ENCODE peak calls at places on chromosomes 5 and 9, in four cellular contexts. C is WTC11, Q is HepG2, A is K562. Z is an unnamed sample.

GRCh38 chr5:14237313-14238086 is 94.4 kb downstream of the TRIO start:
- DNase-seq in Q (no peak), A (no peak), C (no peak), Z (no peak)

GRCh38 chr5:149019562-149020140 is 43.2 kb downstream of the SH3TC2 start:
- DNase-seq in Q (no peak), C (no peak), A (no peak), Z (no peak)

GRCh38 chr5:14400085-14400484 is 181.5 kb upstream of the OTULINL start:
- DNase-seq in C (no peak), A (no peak), Q (no peak), Z (no peak)

GRCh38 chr5:132487841-132488555 is 2.6 kb downstream of the IRF1 start:
- DNase-seq in Q (no peak), C (no peak), A (no peak), Z (no peak)

GRCh38 chr9:76456202-76456926 is 2.6 kb upstream of the GCNT1 start:
- DNase-seq in C (peak), A (peak), Q (peak), Z (no peak)

GRCh38 chr9:129173296-129174101 is 4.6 kb downstream of the IER5L start:
- DNase-seq in C (no peak), Q (no peak), A (no peak), Z (no peak)

GRCh38 chr5:96881511-96882115 is 5.3 kb downstream of the ERAP2 start:
- DNase-seq in A (no peak), Q (no peak), C (no peak), Z (no peak)

GRCh38 chr9:33817327-33818166 is 587 bp downstream of the UBE2R2 start:
- DNase-seq in C (peak), A (peak), Q (peak), Z (peak)

GRCh38 chr9:3875371-3876132 is 349.8 kb upstream of the RFX3 start:
- DNase-seq in A (no peak), C (no peak), Q (no peak), Z (no peak)

GRCh38 chr9:114207845-114208244 is 52.5 kb downstream of the COL27A1 start:
- DNase-seq in A (no peak), C (no peak), Q (no peak), Z (no peak)

GRCh38 chr9:110619831-110620230 is 40.3 kb upstream of the SVEP1 start:
- DNase-seq in A (no peak), C (no peak), Q (no peak), Z (no peak)

GRCh38 chr5:62719061-62719730 is 140.6 kb downstream of the LRRC70 start:
- DNase-seq in C (no peak), Q (no peak), A (no peak), Z (no peak)

GRCh38 chr5:55927861-55928655 is 66.7 kb downstream of the IL6ST start:
- DNase-seq in C (no peak), A (no peak), Q (peak), Z (no peak)

GRCh38 chr5:126965061-126965475 is 65.3 kb downstream of the MARCHF3 start:
- DNase-seq in Q (no peak), A (no peak), C (no peak), Z (no peak)

GRCh38 chr9:19409406-19410194 is 791 bp downstream of the ACER2 start:
- DNase-seq in C (peak), A (peak), Q (peak), Z (peak)

GRCh38 chr9:5479994-5480694 is 29.8 kb downstream of the CD274 start:
- DNase-seq in A (no peak), C (no peak), Q (no peak), Z (no peak)

GRCh38 chr9:97802276-97802675 is 50.8 kb upstream of the FOXE1 start:
- DNase-seq in Q (peak), C (no peak), A (no peak), Z (no peak)

GRCh38 chr9:104923740-104924139 is 4.2 kb downstream of the ABCA1 start:
- DNase-seq in C (no peak), A (no peak), Q (no peak), Z (no peak)

GRCh38 chr5:31131381-31131811 is 62.1 kb upstream of the CDH6 start:
- DNase-seq in Q (no peak), A (no peak), C (no peak), Z (no peak)

GRCh38 chr5:106874531-106874930 is 796.2 kb downstream of the EFNA5 start:
- DNase-seq in A (no peak), C (no peak), Q (no peak), Z (no peak)

GRCh38 chr5:158951951-158952545 is 147.7 kb downstream of the EBF1 start:
- DNase-seq in A (no peak), C (no peak), Q (no peak), Z (no peak)

GRCh38 chr9:123049589-123050222 is 16.2 kb downstream of the GPR21 start:
- DNase-seq in C (no peak), A (no peak), Q (peak), Z (no peak)

GRCh38 chr5:82931110-82931509 is 146.1 kb downstream of the TMEM167A start:
- DNase-seq in A (no peak), C (no peak), Q (no peak), Z (no peak)

GRCh38 chr9:133711428-133712220 is 26.5 kb downstream of the SARDH start:
- DNase-seq in A (no peak), Q (no peak), C (peak), Z (no peak)

GRCh38 chr9:36166150-36166927 is 2.8 kb upstream of the CCIN start:
- DNase-seq in C (peak), A (peak), Q (peak), Z (peak)

GRCh38 chr5:95283022-95283615 is 1.8 kb downstream of the MCTP1 start:
- DNase-seq in A (no peak), C (no peak), Q (no peak), Z (no peak)

GRCh38 chr9:92392690-92393089 is 11.7 kb downstream of the OGN start:
- DNase-seq in A (no peak), C (no peak), Q (no peak), Z (no peak)

GRCh38 chr9:96512240-96512639 is 62.3 kb downstream of the HABP4 start:
- DNase-seq in A (no peak), Q (no peak), C (no peak), Z (no peak)

GRCh38 chr9:127626752-127627493 is 14.8 kb downstream of the STXBP1 start:
- DNase-seq in A (no peak), C (no peak), Q (no peak), Z (no peak)

GRCh38 chr5:95727764-95728191 is 3.4 kb upstream of the RHOBTB3 start:
- DNase-seq in A (no peak), C (no peak), Q (peak), Z (no peak)

GRCh38 chr9:98519641-98520040 is 189.1 kb downstream of the GABBR2 start:
- DNase-seq in C (no peak), A (no peak), Q (no peak), Z (no peak)

GRCh38 chr5:10592598-10592997 is 28.7 kb downstream of the ANKRD33B start:
- DNase-seq in Q (no peak), C (no peak), A (no peak), Z (no peak)

GRCh38 chr9:73441890-73442818 is 290.5 kb downstream of the ANXA1 start:
- DNase-seq in A (no peak), Q (no peak), C (no peak), Z (no peak)

GRCh38 chr5:136087961-136088871 is 44.4 kb upstream of the SMAD5 start:
- DNase-seq in C (no peak), A (peak), Q (no peak), Z (no peak)

GRCh38 chr5:88188458-88189132 is 80.0 kb downstream of the TMEM161B start:
- DNase-seq in Q (no peak), C (no peak), A (no peak), Z (no peak)

GRCh38 chr9:128553695-128554094 is 1.3 kb downstream of the SPTAN1 start:
- DNase-seq in C (no peak), Q (no peak), A (no peak), Z (no peak)

GRCh38 chr5:134079748-134080581 is 34.5 kb upstream of the TCF7 start:
- DNase-seq in Q (no peak), C (no peak), A (no peak), Z (no peak)

GRCh38 chr5:177513500-177513899 is 3.3 kb downstream of the DDX41 start:
- DNase-seq in C (no peak), Q (no peak), A (no peak), Z (no peak)

GRCh38 chr9:118954822-118955221 is 414.4 kb downstream of the BRINP1 start:
- DNase-seq in A (no peak), Q (no peak), C (no peak), Z (no peak)

GRCh38 chr5:59065551-59065950 is 482.7 kb downstream of the RAB3C start:
- DNase-seq in A (no peak), Q (no peak), C (no peak), Z (no peak)
- TF ChIP-seq SP1 in A (no peak), Q (no peak), C (no peak), Z (no peak)

GRCh38 chr5:35626553-35626952 is 8.9 kb downstream of the SPEF2 start:
- DNase-seq in A (no peak), C (no peak), Q (no peak), Z (no peak)
- TF ChIP-seq ELF4 in A (no peak), C (no peak), Q (no peak), Z (no peak)

GRCh38 chr5:59149271-59149670 is 566.4 kb downstream of the RAB3C start:
- DNase-seq in C (no peak), A (no peak), Q (no peak), Z (no peak)
- TF ChIP-seq SP1 in C (no peak), A (no peak), Q (no peak), Z (no peak)

GRCh38 chr9:130627896-130628792 is 36.2 kb upstream of the PRDM12 start:
- DNase-seq in C (no peak), A (no peak), Q (no peak), Z (no peak)

GRCh38 chr9:130624154-130624553 is 40.2 kb upstream of the PRDM12 start:
- DNase-seq in A (no peak), Q (peak), C (no peak), Z (no peak)

GRCh38 chr9:130629443-130630090 is 34.8 kb upstream of the PRDM12 start:
- DNase-seq in Q (no peak), A (no peak), C (no peak), Z (no peak)

GRCh38 chr9:130626249-130626982 is 38.0 kb upstream of the PRDM12 start:
- DNase-seq in Q (no peak), C (no peak), A (no peak), Z (peak)

DNA sequence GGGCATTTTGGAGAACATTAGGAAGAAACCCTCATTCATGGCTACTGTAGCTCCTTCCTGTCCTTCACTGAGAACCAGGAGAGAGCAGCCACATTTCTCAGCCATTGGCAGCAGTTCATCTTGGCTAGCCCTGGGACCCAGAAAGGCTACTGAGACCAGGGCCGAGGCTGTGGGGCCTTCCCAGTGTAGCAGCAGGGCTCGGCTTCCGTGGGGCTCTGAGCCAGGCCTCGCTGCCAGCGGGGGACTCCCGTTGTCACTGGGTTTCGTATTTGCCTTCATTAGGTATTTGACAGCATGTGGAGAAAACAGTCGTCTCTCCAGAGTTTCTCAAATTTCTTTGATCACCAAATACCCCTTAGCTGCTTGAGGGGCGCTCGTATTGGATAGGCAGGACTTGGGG is 37.3 kb upstream of the PRDM12 start:
- DNase-seq in C (no peak), Q (no peak), A (no peak), Z (no peak)
- TF ChIP-seq ELF4 in C (no peak), Q (no peak), A (no peak), Z (no peak)

DNA sequence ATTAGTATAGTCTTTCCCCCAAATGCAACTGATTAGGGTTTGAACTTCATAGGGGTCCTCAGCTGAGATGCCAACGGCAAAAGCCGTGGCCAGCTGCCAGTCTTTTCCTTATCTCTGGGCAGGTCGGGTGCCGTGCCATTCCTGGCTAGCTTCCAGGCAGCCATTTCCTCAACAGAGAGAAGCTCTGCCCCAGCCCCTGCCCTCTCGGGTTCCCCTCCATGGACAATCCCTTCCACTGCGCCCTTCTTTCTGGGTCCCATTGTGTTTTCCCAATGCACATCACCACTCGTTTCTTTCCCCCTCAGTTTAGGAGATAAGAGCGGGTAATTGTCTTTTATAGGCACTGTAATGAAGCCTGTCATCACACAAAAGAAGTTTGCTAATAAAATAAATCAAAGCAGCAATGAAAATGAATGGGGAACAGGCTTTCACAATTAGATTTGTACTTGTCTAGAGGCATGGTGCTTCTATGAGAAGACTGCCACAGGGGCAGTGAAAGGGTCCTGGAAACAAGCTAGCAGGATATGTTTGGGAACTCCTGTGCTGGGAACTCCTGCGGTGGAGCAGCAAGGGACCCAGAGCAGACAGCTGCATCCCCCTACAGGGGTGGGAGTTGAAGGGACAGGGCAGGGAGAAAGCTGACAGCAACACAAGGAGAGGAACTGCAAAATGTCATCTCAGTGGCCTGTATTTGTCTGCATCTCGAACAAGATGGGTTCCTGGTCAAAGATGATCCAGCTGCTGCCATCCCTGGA is 48.0 kb upstream of the SAP30L start:
- DNase-seq in Q (no peak), A (no peak), C (no peak), Z (peak)
- TF ChIP-seq SP1 in Q (no peak), A (no peak), C (no peak), Z (no peak)

GRCh38 chr5:58294598-58295298 is 165.1 kb downstream of the PLK2 start:
- DNase-seq in Q (no peak), C (no peak), A (no peak), Z (no peak)
- TF ChIP-seq ELF4 in Q (no peak), C (no peak), A (no peak), Z (no peak)

DNA sequence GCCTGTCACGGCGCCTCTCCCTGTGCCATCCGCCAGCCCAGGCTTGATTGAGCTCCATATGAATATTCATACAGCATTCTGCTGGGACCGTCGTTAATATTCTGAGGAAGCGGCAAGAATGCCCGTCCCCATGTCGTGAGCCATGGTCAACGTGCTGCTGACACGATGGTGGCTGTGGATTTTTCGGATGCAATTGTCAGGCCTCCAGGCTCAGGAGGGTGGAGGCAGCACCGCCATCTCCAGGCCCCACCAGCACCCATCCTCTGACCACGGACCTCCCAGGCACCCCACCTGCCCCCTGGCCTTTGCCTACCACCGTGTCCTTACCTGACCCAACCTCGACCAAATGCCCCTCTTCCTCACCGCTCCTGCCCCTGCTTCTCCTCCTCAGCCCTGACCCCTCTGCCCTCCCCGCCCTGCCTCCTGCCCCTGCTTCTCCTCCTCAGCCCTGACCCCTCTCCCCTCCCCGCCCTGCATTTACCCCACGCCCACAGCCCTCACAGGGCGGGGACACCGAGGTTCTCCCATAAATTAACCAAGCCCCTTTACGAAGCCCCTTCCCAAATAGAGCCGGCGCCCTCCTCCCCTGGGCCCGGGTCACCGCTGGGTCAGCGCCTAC is 9.9 kb downstream of the TMEM250 start:
- DNase-seq in Q (no peak), A (no peak), C (no peak), Z (no peak)
- TF ChIP-seq SP1 in Q (no peak), A (no peak), C (no peak), Z (no peak)